ENCODE peak calls at places on chromosome 17, in four cellular contexts. Z is GM23338, E is endothelial cell of umbilical vein, D is H1. F is an unnamed sample.

GRCh38 chr17:47279062-47279801 is 25.6 kb downstream of the ITGB3 start:
- DNase-seq in Z (peak), E (peak), D (no peak), F (no peak)

GRCh38 chr17:50931003-50931878 is 65.1 kb upstream of the TOB1 start:
- DNase-seq in Z (peak), E (peak), D (peak), F (no peak)

GRCh38 chr17:72984925-72985322 is 107.6 kb downstream of the SLC39A11 start:
- DNase-seq in Z (no peak), E (no peak), D (no peak), F (no peak)

GRCh38 chr17:82881292-82881823 is 41.5 kb upstream of the ZNF750 start:
- DNase-seq in Z (no peak), E (no peak), D (no peak), F (no peak)

GRCh38 chr17:66348605-66349165 is 46.3 kb downstream of the PRKCA start:
- DNase-seq in Z (no peak), E (peak), D (no peak), F (no peak)

GRCh38 chr17:67801626-67802175 is 23.6 kb upstream of the BPTF start:
- DNase-seq in Z (peak), E (no peak), D (peak), F (no peak)

GRCh38 chr17:49132699-49133364 is at the start of gene B4GALNT2:
- DNase-seq in Z (peak), E (no peak), D (peak), F (no peak)

GRCh38 chr17:59754547-59754946 is 47.1 kb downstream of the VMP1 start:
- DNase-seq in Z (no peak), E (peak), D (no peak), F (no peak)

GRCh38 chr17:4673986-4674770 is 29.8 kb downstream of the PELP1 start:
- DNase-seq in Z (no peak), E (no peak), D (no peak), F (no peak)

GRCh38 chr17:34207572-34207971 is 47.5 kb upstream of the CCL2 start:
- DNase-seq in Z (no peak), E (no peak), D (no peak), F (no peak)

GRCh38 chr17:42754782-42755181 is 6.2 kb upstream of the RAMP2 start:
- DNase-seq in Z (no peak), E (no peak), D (no peak), F (no peak)

GRCh38 chr17:71208111-71208704 is 912.6 kb upstream of the SOX9 start:
- DNase-seq in Z (no peak), E (no peak), D (no peak), F (no peak)

GRCh38 chr17:65554568-65555223 is 6.8 kb downstream of the AXIN2 start:
- DNase-seq in Z (no peak), E (no peak), D (no peak), F (no peak)

GRCh38 chr17:73695035-73695738 is 50.9 kb upstream of the SDK2 start:
- DNase-seq in Z (no peak), E (no peak), D (peak), F (no peak)

GRCh38 chr17:7932483-7932891 is 481 bp downstream of the CNTROB start:
- DNase-seq in Z (peak), E (peak), D (peak), F (no peak)

GRCh38 chr17:66098040-66098439 is 93.9 kb downstream of the CEP112 start:
- DNase-seq in Z (no peak), E (no peak), D (no peak), F (no peak)

GRCh38 chr17:60964160-60964559 is 286.5 kb downstream of the BCAS3 start:
- DNase-seq in Z (no peak), E (no peak), D (no peak), F (no peak)

GRCh38 chr17:38958326-38958725 is 8.9 kb downstream of the FBXO47 start:
- DNase-seq in Z (no peak), E (peak), D (no peak), F (no peak)

GRCh38 chr17:20226814-20227482 is 217.8 kb downstream of the SPECC1 start:
- DNase-seq in Z (peak), E (peak), D (peak), F (peak)

GRCh38 chr17:77736721-77737120 is 221.8 kb upstream of the TNRC6C start:
- DNase-seq in Z (no peak), E (no peak), D (no peak), F (no peak)

GRCh38 chr17:29973005-29973404 is 31.6 kb downstream of the EFCAB5 start:
- DNase-seq in Z (no peak), E (no peak), D (no peak), F (no peak)

GRCh38 chr17:33038740-33039139 is 47.1 kb downstream of the SPACA3 start:
- DNase-seq in Z (peak), E (peak), D (peak), F (no peak)

GRCh38 chr17:19359856-19360255 is 2.7 kb downstream of the B9D1 start:
- DNase-seq in Z (no peak), E (no peak), D (no peak), F (no peak)

GRCh38 chr17:34306466-34306865 is 12.8 kb upstream of the CCL8 start:
- DNase-seq in Z (peak), E (peak), D (peak), F (no peak)

DNA sequence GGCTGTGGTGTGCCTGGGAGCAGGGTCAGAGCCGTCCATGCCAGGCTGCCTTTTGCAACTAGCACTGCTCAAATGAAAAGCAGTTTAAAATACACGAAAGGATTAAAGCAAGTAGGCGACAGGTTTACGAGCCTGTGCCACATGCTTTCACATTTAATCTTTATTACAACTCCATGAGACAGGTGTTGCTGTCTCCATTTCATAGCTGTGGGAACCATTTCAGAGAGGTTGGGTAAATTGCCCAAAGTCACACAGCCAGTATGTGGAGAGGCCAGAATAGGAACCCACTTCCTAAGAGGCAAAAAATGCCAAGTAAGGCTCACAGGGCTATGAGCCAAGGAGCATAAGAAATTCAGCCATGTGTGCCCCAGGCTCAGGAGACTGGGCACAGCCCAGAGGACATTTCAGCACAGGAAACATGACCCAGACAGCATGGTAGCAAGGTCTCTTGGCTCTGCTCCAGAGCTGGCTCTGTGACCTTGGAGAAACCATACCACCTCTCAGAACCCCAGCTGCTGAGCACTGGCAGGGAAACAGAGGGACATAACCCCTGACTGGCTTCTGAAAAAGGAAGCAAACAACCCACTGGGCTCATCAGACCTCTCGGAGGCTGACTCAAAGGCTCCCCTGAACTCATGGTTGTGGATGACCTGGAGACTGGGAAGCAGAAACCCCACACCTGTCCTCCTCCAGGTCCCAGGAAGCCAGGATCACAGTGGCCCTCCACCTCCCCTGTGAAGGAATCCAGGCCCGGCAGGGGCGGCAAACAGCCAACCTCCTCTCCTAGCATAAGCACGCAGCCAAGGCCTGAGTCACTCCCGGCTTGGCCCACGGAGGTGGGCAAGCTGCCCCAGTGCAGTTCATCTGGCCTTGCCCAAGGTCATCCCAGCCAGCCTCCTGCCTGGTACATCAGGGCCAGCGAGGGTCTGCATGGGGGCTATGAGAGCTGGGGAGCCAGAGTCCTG is 40.3 kb upstream of the MRPS23 start:
- DNase-seq in Z (no peak), E (peak), D (no peak), F (no peak)
- TF ChIP-seq EZH2 in Z (no peak), E (no peak), D (no peak), F (no peak)

GRCh38 chr17:57903961-57904360 is 51.3 kb downstream of the CUEDC1 start:
- DNase-seq in Z (no peak), E (no peak), D (no peak), F (no peak)

GRCh38 chr17:57899822-57900221 is 50.0 kb upstream of the MRPS23 start:
- DNase-seq in Z (no peak), E (no peak), D (no peak), F (no peak)

GRCh38 chr17:57902800-57903759 is 52.1 kb downstream of the CUEDC1 start:
- DNase-seq in Z (no peak), E (peak), D (no peak), F (no peak)

GRCh38 chr17:57900991-57901743 is 51.3 kb upstream of the MRPS23 start:
- DNase-seq in Z (no peak), E (no peak), D (no peak), F (no peak)

DNA sequence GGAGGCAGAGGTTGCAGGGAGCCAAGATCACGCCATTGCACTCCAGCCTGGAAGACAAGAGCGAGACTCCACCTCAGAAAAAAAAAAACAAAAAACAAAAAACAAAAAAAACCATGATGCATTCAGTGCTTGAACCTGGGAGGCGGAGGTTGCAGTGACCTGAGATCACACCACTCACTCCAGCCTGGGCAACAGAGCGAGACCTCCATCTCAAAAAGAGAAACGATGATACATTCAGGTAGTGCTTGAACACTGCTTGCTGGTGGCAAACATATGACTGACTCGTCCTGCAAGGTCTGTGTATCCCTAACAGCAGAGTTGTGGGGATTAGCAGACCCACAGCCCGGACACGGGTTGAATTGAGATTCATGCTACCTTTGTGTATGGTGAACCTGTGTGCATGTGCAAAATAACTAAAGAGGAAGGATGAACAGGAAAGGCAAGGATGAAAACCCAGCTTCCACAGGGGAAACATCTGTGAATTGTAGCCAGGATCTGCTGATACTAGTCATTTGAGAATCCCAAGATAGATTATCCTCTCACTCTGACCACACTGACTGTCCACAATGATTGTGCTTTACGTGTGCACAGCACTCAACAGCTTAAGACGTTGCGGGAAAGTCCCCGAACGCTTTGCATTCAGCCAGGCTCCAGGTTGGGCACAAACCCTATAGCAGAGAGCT is 52.4 kb upstream of the MRPS23 start:
- DNase-seq in Z (no peak), E (no peak), D (no peak), F (no peak)
- TF ChIP-seq POLR2AphosphoS5 in Z (no peak), E (no peak), D (no peak), F (no peak)

GRCh38 chr17:45675012-45675411 is 109.1 kb upstream of the CRHR1 start:
- DNase-seq in Z (no peak), E (no peak), D (no peak), F (no peak)

GRCh38 chr17:45668316-45668715 is 115.8 kb upstream of the CRHR1 start:
- DNase-seq in Z (no peak), E (no peak), D (no peak), F (no peak)

GRCh38 chr17:45675892-45676291 is 108.2 kb upstream of the CRHR1 start:
- DNase-seq in Z (no peak), E (no peak), D (no peak), F (no peak)

GRCh38 chr17:45672792-45673191 is 111.3 kb upstream of the CRHR1 start:
- DNase-seq in Z (no peak), E (no peak), D (no peak), F (no peak)

GRCh38 chr17:45672301-45672700 is 111.8 kb upstream of the CRHR1 start:
- DNase-seq in Z (peak), E (no peak), D (no peak), F (no peak)
- TF ChIP-seq EZH2 in Z (no peak), E (no peak), D (no peak), F (no peak)

GRCh38 chr17:58285422-58285810 is 4.7 kb upstream of the MPO start:
- DNase-seq in Z (no peak), E (no peak), D (peak), F (no peak)
- TF ChIP-seq POLR2AphosphoS5 in Z (no peak), E (no peak), D (no peak), F (no peak)

GRCh38 chr17:79929257-79930076 is 90.2 kb upstream of the CBX4 start:
- DNase-seq in Z (peak), E (no peak), D (peak), F (no peak)
- TF ChIP-seq EZH2 in Z (no peak), E (peak), D (no peak), F (no peak)

DNA sequence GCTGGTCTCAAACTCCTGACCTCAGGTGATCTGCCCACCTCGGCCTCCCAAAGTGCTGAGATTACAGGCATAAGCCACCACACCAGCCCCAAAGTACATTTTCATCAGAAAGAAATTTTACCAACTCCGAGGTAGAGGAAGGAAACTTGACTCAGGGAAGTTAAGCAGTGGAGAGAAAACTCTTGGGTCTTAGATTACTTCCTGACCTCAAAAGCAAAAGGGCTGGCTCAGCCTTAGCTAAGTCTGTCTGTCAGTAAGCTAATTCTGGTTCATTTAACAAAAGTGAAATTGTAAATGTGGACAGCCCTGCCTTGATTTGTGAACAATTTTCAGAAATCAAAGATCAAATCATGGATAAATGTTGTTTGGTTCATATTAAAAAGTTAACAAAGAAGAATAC is 30.6 kb downstream of the MAP2K6 start:
- DNase-seq in Z (no peak), E (peak), D (no peak), F (no peak)
- TF ChIP-seq POLR2AphosphoS5 in Z (no peak), E (no peak), D (no peak), F (no peak)

F was measured in SK-N-MC.